ENCODE peak calls at places on chromosomes 5 and 9, in four cellular contexts. U, E, L and S are unnamed samples. For H3K4me1, the result is how much of the 10 kb centered on the place peaks cover.

GRCh38 chr5:54595724-54596123 is 78.2 kb downstream of the SNX18 start:
- DNase-seq in L (no peak), E (no peak), U (no peak), S (no peak)

GRCh38 chr5:962386-962785 is 46.2 kb upstream of the NKD2 start:
- DNase-seq in U (no peak), E (no peak), L (peak), S (no peak)

GRCh38 chr9:120941046-120941770 is 14.6 kb upstream of the TRAF1 start:
- DNase-seq in E (no peak), L (no peak), U (no peak), S (no peak)

GRCh38 chr5:124480964-124481363 is 265.5 kb downstream of the ZNF608 start:
- DNase-seq in E (no peak), U (no peak), L (no peak), S (no peak)

GRCh38 chr9:113468716-113469448 is 5.4 kb downstream of the RGS3 start:
- DNase-seq in U (no peak), L (no peak), E (no peak), S (no peak)

GRCh38 chr5:73170522-73170921 is 2.5 kb upstream of the TMEM174 start:
- DNase-seq in U (no peak), E (peak), L (no peak), S (peak)

GRCh38 chr5:167050568-167051214 is 1240.8 kb upstream of the WWC1 start:
- DNase-seq in U (no peak), L (no peak), E (no peak), S (no peak)

GRCh38 chr5:138967806-138968448 is 92.8 kb upstream of the LRRTM2 start:
- DNase-seq in L (peak), U (no peak), E (no peak), S (peak)

GRCh38 chr5:168076561-168076991 is 214.9 kb upstream of the WWC1 start:
- DNase-seq in E (peak), U (no peak), L (no peak), S (no peak)

GRCh38 chr5:168413062-168413461 is 73.2 kb upstream of the RARS1 start:
- DNase-seq in U (no peak), L (no peak), E (no peak), S (peak)

GRCh38 chr9:86557063-86557766 is 203.0 kb upstream of the TUT7 start:
- DNase-seq in U (peak), L (no peak), E (no peak), S (no peak)

GRCh38 chr5:10192309-10192708 is 57.4 kb downstream of the ATPSCKMT start:
- DNase-seq in U (no peak), E (no peak), L (no peak), S (no peak)

GRCh38 chr5:169474226-169474625 is 109.3 kb upstream of the SPDL1 start:
- DNase-seq in E (no peak), L (no peak), U (no peak), S (no peak)

GRCh38 chr9:123807241-123807640 is 122.7 kb downstream of the DENND1A start:
- DNase-seq in L (no peak), E (no peak), U (no peak), S (no peak)

GRCh38 chr5:175653763-175654162 is 4.1 kb upstream of the HRH2 start:
- DNase-seq in L (no peak), U (no peak), E (no peak), S (no peak)

GRCh38 chr5:3466392-3466791 is 129.2 kb upstream of the IRX1 start:
- DNase-seq in E (no peak), L (no peak), U (no peak), S (no peak)

GRCh38 chr9:121538221-121538620 is 38.6 kb upstream of the GGTA1 start:
- DNase-seq in U (no peak), E (no peak), L (no peak), S (no peak)

GRCh38 chr5:150778517-150779396 is at the start of gene SMIM3:
- DNase-seq in U (peak), E (peak), L (peak), S (peak)

GRCh38 chr5:154758977-154759376 is 3.8 kb downstream of the LARP1 start:
- DNase-seq in E (no peak), U (no peak), L (no peak), S (no peak)

GRCh38 chr9:133558191-133559126 is 24.0 kb downstream of the ADAMTSL2 start:
- DNase-seq in E (peak), U (peak), L (no peak), S (no peak)

GRCh38 chr5:153533546-153533945 is 43.1 kb downstream of the GRIA1 start:
- DNase-seq in L (no peak), E (no peak), U (no peak), S (no peak)
- H3K4me1 ChIP-seq in L (under half), E (under half), U (under half), S (under half)

DNA sequence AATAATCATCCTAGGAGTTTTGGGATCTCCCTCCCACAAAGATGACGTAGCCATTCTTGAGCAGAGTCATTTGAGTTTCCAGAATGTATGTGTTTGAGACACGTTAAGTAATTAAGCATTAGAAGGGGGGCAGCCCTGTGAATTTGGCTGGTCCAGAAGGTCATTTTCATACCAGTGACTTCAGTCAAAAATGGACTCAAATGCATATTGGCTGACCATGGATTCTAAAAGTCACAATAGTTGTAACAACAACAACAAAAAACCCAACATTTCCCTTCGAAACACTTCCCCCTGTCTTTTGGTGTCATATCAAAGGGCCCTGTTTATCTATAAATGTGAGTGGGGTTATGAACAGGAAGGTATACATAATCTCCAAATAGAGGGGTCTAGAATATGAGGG is 1.3 kb upstream of the PTCH1 start:
- DNase-seq in U (no peak), L (no peak), E (no peak), S (no peak)
- H3K4me3 ChIP-seq in U (no peak), L (no peak), E (no peak), S (no peak)

GRCh38 chr5:6830643-6831239 is 117.5 kb downstream of the TENT4A start:
- DNase-seq in E (no peak), U (no peak), L (no peak), S (no peak)

GRCh38 chr5:6826756-6827155 is 113.5 kb downstream of the TENT4A start:
- DNase-seq in U (no peak), L (no peak), E (no peak), S (no peak)

GRCh38 chr5:6825678-6826244 is 112.5 kb downstream of the TENT4A start:
- DNase-seq in E (no peak), L (no peak), U (no peak), S (no peak)

GRCh38 chr5:6829150-6829784 is 116.0 kb downstream of the TENT4A start:
- DNase-seq in E (no peak), U (no peak), L (no peak), S (no peak)

DNA sequence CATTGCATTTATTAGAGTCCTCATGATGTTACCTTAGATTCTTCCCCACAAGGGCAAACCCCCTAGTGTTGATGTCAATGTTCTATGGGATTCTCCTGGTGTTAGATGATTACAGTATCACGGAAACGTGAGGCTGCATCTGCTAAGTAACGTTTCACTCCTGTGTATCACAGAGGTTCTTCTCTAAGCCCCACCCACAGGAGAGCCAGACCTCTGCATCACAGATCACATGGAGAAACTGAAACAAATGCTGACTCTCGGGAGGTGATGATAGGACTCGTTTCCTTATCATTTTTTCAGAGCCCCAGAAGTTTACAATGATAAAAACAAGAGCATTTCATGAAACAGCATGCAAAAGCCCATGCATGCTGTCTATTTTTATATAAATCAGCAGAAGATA is 114.6 kb downstream of the TENT4A start:
- DNase-seq in L (no peak), E (no peak), U (no peak), S (peak)
- H3K4me1 ChIP-seq in L (under half), E (under half), U (under half), S (under half)

GRCh38 chr9:70042461-70043215 is 1.0 kb upstream of the MAMDC2 start:
- DNase-seq in E (no peak), L (no peak), U (peak), S (no peak)
- H3K4me3 ChIP-seq in E (no peak), L (no peak), U (peak), S (no peak)

GRCh38 chr5:177484902-177485549 is 11.6 kb upstream of the DBN1 start:
- DNase-seq in E (no peak), L (no peak), U (no peak), S (no peak)
- H3K4me1 ChIP-seq in E (under half), L (under half), U (under half), S (under half)

DNA sequence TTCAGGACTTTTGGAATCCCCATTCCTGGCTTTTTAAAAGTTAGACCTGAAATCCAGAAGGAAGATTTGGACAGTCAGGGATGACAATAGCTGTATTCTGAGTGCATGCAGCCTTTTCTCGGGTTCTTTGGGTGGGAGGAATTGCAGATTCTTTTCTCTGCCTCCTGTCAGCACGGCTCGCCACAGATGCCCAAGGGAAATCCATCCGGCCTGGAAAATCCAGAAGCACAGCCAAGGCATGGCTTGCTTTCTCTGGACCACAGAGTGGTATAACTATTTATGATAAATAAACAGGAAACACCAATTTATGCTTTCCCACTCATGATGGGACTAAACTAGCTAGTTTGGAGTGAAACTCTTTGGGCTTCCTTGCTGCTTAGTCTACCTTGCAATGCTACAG is 59.1 kb downstream of the C9orf152 start:
- DNase-seq in E (no peak), U (no peak), L (no peak), S (no peak)
- H3K4me3 ChIP-seq in E (no peak), U (no peak), L (no peak), S (no peak)

GRCh38 chr5:159102294-159102934 is 2.7 kb upstream of the EBF1 start:
- DNase-seq in U (no peak), L (no peak), E (no peak), S (no peak)

GRCh38 chr5:159100928-159101646 is 1.4 kb upstream of the EBF1 start:
- DNase-seq in L (no peak), E (no peak), U (no peak), S (no peak)

GRCh38 chr5:159103086-159103485 is 3.4 kb upstream of the EBF1 start:
- DNase-seq in L (no peak), U (no peak), E (no peak), S (no peak)

GRCh38 chr5:159100022-159100927 is 559 bp upstream of the EBF1 start:
- DNase-seq in E (peak), L (peak), U (peak), S (peak)

DNA sequence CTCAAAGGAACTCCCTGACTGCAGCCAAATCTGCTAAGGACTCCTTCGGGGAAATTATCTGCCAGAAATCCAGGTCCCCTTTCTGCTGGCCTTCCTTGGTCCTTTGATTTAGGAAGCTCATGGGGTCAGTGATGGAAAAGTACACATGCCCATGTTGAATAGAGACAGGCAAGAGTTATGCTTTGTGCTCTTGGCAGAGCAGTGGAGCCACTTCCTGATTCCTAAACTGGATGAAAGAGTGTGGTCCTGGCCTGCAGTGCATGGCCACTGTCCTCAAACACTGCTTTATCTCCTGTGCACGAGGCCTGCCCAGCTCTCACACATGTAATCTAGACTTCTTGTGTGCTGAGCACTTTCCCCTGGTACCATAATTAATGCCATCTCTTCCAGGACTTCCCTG is 2.0 kb upstream of the EBF1 start:
- DNase-seq in L (no peak), E (no peak), U (peak), S (no peak)
- H3K4me1 ChIP-seq in L (under half), E (under half), U (under half), S (under half)

GRCh38 chr9:20872340-20872977 is 159.0 kb downstream of the HACD4 start:
- DNase-seq in E (no peak), U (no peak), L (no peak), S (no peak)

DNA sequence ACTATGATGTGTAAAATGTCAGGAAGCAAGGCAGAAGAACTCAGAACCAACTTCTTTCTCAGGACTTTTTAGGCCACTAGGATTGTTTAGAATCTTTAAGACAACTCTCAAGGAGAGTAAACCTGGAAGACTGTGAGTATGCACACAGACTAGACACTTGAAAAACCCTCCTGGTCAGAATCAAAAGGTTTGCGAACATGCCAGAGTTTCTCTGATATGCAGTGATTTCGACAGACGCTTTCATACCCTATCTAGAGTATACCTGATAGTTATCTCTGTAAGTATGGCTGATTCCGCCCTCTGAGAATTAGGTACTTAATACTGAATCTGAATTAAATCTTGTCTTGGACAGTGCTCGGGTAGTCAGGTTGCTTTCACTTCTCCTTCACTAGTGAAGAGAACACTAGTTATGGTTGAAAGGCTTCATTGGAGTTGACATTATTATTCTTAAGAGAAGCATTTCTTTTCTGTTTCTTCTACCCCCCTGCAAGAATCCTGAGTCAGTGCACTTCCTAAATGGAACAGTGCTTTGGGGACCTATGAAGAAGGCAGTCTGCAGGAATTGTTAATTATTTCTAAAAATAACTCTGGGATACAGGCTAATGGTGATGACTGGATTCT is 158.1 kb downstream of the HACD4 start:
- DNase-seq in E (no peak), U (no peak), L (no peak), S (no peak)
- H3K4me3 ChIP-seq in E (no peak), U (no peak), L (no peak), S (no peak)

GRCh38 chr5:160906077-160906476 is 54.1 kb upstream of the ATP10B start:
- DNase-seq in E (no peak), L (no peak), U (no peak), S (peak)
- H3K4me1 ChIP-seq in E (under half), L (under half), U (under half), S (under half)

GRCh38 chr5:122501087-122501435 is 189.0 kb downstream of the SNCAIP start:
- DNase-seq in E (no peak), L (no peak), U (no peak), S (no peak)

GRCh38 chr5:122499617-122500016 is 187.6 kb downstream of the SNCAIP start:
- DNase-seq in E (no peak), L (no peak), U (no peak), S (no peak)

GRCh38 chr5:122498163-122498562 is 186.1 kb downstream of the SNCAIP start:
- DNase-seq in L (no peak), U (no peak), E (no peak), S (peak)

DNA sequence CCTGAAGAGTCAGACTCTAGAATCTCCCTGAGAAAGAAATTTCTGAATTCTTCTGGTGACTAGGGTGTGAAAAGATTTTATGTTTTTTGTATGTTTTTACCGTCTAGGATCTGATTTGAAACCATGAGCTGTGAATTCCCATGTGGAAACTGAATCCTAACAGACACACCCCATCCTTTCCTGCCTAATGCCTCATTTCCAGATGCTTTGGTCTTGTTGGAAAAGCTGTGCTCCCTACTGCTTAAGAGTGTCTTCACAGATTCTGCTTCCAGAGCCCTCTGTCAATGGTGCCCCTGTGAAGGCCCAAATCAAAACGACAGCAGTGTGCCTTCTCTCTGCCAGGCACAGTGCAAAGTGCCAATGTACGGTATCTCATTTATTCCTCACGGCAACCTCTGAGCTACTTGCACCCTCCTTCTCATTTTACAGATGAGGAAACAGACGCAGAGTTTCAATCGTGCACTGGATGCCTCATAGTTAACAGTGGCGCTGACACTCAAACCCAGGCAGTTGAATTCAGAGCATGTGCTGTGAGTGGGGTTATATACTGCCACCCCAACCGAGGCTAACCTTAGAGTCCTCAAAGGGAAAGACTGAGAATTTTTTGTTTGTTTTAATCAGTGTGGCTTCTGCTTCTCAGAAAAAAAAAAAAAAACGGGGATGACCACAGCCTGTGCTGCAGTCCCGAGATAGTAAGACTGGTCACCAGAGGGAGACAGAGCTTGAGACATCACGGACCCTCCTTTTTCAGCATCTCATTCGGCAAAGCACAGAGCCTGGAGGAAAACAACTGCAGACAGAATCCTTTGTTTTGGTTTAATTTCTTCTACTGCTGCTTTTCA is 188.4 kb downstream of the SNCAIP start:
- DNase-seq in U (peak), E (peak), L (no peak), S (no peak)
- H3K4me3 ChIP-seq in U (no peak), E (no peak), L (no peak), S (no peak)